ENCODE peak calls at places on chromosomes 2 and 18, in eight cellular contexts. D is body of pancreas, C is HepG2, Z is fibroblast of lung, V is A549, Y is AG04450, E is gastrocnemius medialis, I is AG04449. P is an unnamed sample.

GRCh38 chr18:48913201-48913600 is 37.6 kb downstream of the SMAD7 start:
- DNase-seq in D (no peak), Z (no peak), E (no peak), I (no peak), C (no peak), Y (no peak), V (no peak), P (no peak)

GRCh38 chr2:224836263-224836662 is 120.1 kb upstream of the CCDC195 start:
- DNase-seq in V (no peak), Z (peak), I (peak), C (no peak), Y (no peak), D (no peak), E (no peak), P (no peak)

GRCh38 chr18:22704627-22704918 is 228.6 kb upstream of the RBBP8 start:
- DNase-seq in E (no peak), D (no peak), V (no peak), Y (no peak), Z (no peak), I (no peak), C (no peak), P (no peak)

GRCh38 chr2:205678743-205679142 is 3.6 kb upstream of the NRP2 start:
- DNase-seq in C (no peak), D (no peak), E (no peak), Z (no peak), V (no peak), Y (no peak), I (no peak), P (no peak)

GRCh38 chr18:48656582-48656981 is 117.8 kb downstream of the CTIF start:
- DNase-seq in Z (no peak), D (no peak), C (no peak), Y (no peak), V (no peak), I (no peak), E (no peak), P (no peak)

GRCh38 chr18:71028285-71028762 is 739.5 kb downstream of the SOCS6 start:
- DNase-seq in Z (no peak), V (no peak), E (no peak), C (no peak), Y (no peak), D (no peak), I (no peak), P (no peak)

GRCh38 chr18:23232331-23232730 is 97.0 kb downstream of the CABLES1 start:
- DNase-seq in I (no peak), Y (no peak), C (no peak), E (no peak), Z (no peak), V (no peak), D (no peak), P (no peak)

GRCh38 chr2:196249860-196250259 is 78.5 kb upstream of the STK17B start:
- DNase-seq in Z (peak), V (no peak), D (no peak), Y (no peak), E (no peak), I (no peak), C (no peak), P (no peak)

GRCh38 chr2:32418777-32419176 is 62.0 kb downstream of the BIRC6 start:
- DNase-seq in I (no peak), Z (peak), Y (peak), D (no peak), C (no peak), E (no peak), V (peak), P (peak)

GRCh38 chr2:128536925-128537620 is 218.4 kb upstream of the HS6ST1 start:
- DNase-seq in D (no peak), V (peak), E (no peak), Z (peak), I (peak), Y (peak), C (peak), P (no peak)

GRCh38 chr2:119205001-119205669 is 18.5 kb upstream of the STEAP3 start:
- DNase-seq in E (no peak), D (no peak), C (no peak), V (no peak), Y (no peak), I (no peak), Z (no peak), P (no peak)

GRCh38 chr2:195590866-195591215 is 66.2 kb upstream of the SLC39A10 start:
- DNase-seq in I (no peak), Y (no peak), E (no peak), C (no peak), V (peak), Z (no peak), D (no peak), P (no peak)

GRCh38 chr2:84849271-84849952 is 31.5 kb downstream of the TRABD2A start:
- DNase-seq in D (no peak), Y (no peak), I (no peak), C (no peak), E (no peak), Z (peak), V (no peak), P (peak)

GRCh38 chr2:168323456-168324058 is 76.2 kb upstream of the STK39 start:
- DNase-seq in E (no peak), C (no peak), I (no peak), D (no peak), Z (no peak), V (no peak), Y (no peak), P (no peak)

GRCh38 chr2:71452565-71452964 is 796 bp upstream of the DYSF start:
- DNase-seq in I (no peak), D (no peak), V (peak), E (peak), C (no peak), Y (no peak), Z (peak), P (no peak)

GRCh38 chr2:144407262-144407661 is 112.7 kb downstream of the ZEB2 start:
- DNase-seq in Y (no peak), I (no peak), V (no peak), D (no peak), C (no peak), E (no peak), Z (no peak), P (no peak)

GRCh38 chr2:26614205-26615128 is 26.7 kb downstream of the CIB4 start:
- DNase-seq in V (no peak), C (no peak), D (no peak), Y (no peak), E (no peak), Z (no peak), I (no peak), P (no peak)

GRCh38 chr2:13682878-13683277 is 949.6 kb upstream of the LRATD1 start:
- DNase-seq in Z (peak), E (no peak), V (peak), Y (no peak), C (no peak), D (peak), I (peak), P (peak)

GRCh38 chr2:169285528-169285927 is 76.8 kb downstream of the LRP2 start:
- DNase-seq in Z (no peak), D (no peak), Y (no peak), E (no peak), I (no peak), V (no peak), C (no peak), P (no peak)

GRCh38 chr18:74378179-74378682 is 62.6 kb downstream of the C18orf63 start:
- DNase-seq in C (no peak), Z (no peak), Y (no peak), E (peak), V (no peak), D (no peak), I (no peak), P (no peak)

GRCh38 chr2:16385341-16385740 is 280.3 kb downstream of the CYRIA start:
- DNase-seq in D (no peak), V (no peak), C (no peak), E (no peak), Y (no peak), Z (no peak), I (no peak), P (no peak)

GRCh38 chr2:174341995-174342571 is 7.3 kb downstream of the SP9 start:
- DNase-seq in C (no peak), Z (no peak), V (no peak), I (no peak), E (no peak), D (no peak), Y (no peak), P (no peak)

DNA sequence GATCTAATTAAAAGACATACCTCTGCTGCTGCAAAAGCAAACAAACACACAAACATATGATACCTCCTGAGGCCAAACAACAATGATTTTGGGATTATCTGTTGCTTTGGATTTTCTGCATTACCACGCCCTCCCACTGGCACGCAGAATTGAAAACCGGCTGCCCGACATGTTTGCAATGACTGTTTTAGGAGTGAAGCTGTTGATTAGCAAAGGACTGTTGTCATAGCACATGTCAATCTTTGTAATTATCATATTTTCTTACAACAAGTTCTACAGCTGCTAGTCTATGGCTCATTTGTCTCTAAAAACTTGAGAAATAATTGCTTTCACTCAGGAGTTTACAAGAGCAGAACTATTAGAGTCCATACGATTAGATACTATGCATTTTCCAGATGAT is 94.4 kb upstream of the MEIS1 start:
- DNase-seq in V (no peak), Y (no peak), I (no peak), D (no peak), Z (no peak), C (no peak), E (no peak), P (no peak)
- TF ChIP-seq CTCF in V (no peak), Y (no peak), I (no peak), D (no peak), Z (no peak), C (no peak), E (no peak), P (no peak)

GRCh38 chr18:37484893-37485834 is 80.4 kb downstream of the CELF4 start:
- DNase-seq in D (peak), I (no peak), C (no peak), Z (peak), Y (no peak), V (peak), E (no peak), P (no peak)

GRCh38 chr18:37482433-37482832 is 83.2 kb downstream of the CELF4 start:
- DNase-seq in V (no peak), I (no peak), D (no peak), Y (no peak), E (no peak), C (no peak), Z (no peak), P (no peak)

GRCh38 chr18:37483221-37483971 is 82.2 kb downstream of the CELF4 start:
- DNase-seq in I (no peak), Z (peak), V (peak), D (no peak), C (no peak), E (no peak), Y (no peak), P (peak)

GRCh38 chr18:37486848-37487247 is 78.8 kb downstream of the CELF4 start:
- DNase-seq in E (no peak), D (no peak), V (no peak), Y (no peak), I (no peak), Z (no peak), C (no peak), P (no peak)

DNA sequence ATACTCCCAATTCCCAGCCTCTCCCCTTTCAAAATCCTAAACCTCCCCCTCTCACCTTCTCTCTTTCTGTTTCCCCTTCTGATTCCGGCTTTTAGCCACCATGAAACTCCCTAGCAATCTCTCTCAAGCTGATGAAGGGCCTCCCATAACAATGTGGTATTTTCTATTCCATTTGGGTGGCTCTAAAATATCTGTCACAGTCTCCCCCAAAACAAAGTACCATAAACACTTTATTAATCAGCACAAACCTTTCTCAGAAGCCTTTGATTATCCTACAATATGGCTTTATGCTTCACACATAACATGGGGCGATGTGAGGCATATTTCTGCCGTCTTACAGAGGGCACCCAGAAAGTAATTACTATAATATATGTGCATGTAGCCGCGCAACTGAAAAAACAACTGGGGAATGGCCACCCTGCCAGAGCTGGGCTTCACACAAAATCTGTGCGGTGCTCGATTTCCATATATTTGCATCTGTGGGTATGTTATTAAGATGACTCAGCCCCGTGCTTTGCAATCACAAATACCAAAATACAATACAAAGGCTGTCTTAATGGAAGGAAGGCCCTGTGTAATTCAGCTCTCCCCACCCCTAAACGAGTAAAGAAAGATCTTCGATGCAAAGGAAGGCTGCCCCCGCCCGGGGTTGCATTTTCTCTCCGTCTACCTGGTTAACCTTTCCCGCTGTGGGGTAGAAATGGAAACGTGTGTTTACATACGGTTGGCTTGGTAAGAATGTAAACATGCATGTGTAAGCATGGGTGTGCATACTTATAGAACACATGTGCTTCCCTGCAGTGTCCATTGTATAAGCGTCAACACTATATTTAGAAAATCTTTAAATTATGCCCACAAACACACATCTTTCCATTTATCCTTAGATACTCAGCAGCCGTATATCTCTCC is 81.4 kb downstream of the CELF4 start:
- DNase-seq in V (no peak), C (no peak), Y (no peak), E (no peak), Z (no peak), D (no peak), I (no peak), P (no peak)
- H3K4me3 ChIP-seq in V (no peak), C (no peak), Y (no peak), E (no peak), Z (no peak), D (no peak), I (no peak), P (no peak)

GRCh38 chr2:237451582-237452469 is 35.2 kb upstream of the MLPH start:
- DNase-seq in C (no peak), I (no peak), E (no peak), Z (peak), Y (no peak), D (no peak), V (no peak), P (no peak)
- TF ChIP-seq CTCF in C (no peak), I (peak), E (no peak), Z (peak), Y (peak), D (no peak), V (no peak), P (no peak)

GRCh38 chr18:4453712-4454547 is 1.2 kb downstream of the DLGAP1 start:
- DNase-seq in C (no peak), E (no peak), Z (no peak), D (no peak), I (no peak), V (no peak), Y (no peak), P (no peak)
- H3K4me3 ChIP-seq in C (no peak), E (peak), Z (no peak), D (no peak), I (no peak), V (no peak), Y (no peak), P (no peak)

GRCh38 chr2:65116645-65117044 is 13.3 kb downstream of the RAB1A start:
- DNase-seq in Y (no peak), Z (no peak), D (no peak), C (no peak), I (no peak), E (no peak), V (no peak), P (no peak)
- TF ChIP-seq CTCF in Y (no peak), Z (no peak), D (no peak), C (no peak), I (no peak), E (no peak), V (no peak), P (no peak)

GRCh38 chr2:212535963-212536362 is 2.6 kb downstream of the ERBB4 start:
- DNase-seq in Y (no peak), E (no peak), V (no peak), D (no peak), C (no peak), Z (no peak), I (no peak), P (no peak)

GRCh38 chr2:212539145-212539880 is 711 bp upstream of the ERBB4 start:
- DNase-seq in E (peak), D (peak), Y (no peak), C (no peak), V (no peak), I (no peak), Z (peak), P (no peak)

GRCh38 chr2:212537311-212538155 is 1.1 kb downstream of the ERBB4 start:
- DNase-seq in D (peak), E (peak), V (no peak), Y (no peak), C (no peak), I (no peak), Z (no peak), P (peak)

GRCh38 chr2:212538156-212539144 is at the start of gene ERBB4:
- DNase-seq in I (no peak), Y (no peak), D (peak), E (peak), V (no peak), Z (no peak), C (no peak), P (no peak)

DNA sequence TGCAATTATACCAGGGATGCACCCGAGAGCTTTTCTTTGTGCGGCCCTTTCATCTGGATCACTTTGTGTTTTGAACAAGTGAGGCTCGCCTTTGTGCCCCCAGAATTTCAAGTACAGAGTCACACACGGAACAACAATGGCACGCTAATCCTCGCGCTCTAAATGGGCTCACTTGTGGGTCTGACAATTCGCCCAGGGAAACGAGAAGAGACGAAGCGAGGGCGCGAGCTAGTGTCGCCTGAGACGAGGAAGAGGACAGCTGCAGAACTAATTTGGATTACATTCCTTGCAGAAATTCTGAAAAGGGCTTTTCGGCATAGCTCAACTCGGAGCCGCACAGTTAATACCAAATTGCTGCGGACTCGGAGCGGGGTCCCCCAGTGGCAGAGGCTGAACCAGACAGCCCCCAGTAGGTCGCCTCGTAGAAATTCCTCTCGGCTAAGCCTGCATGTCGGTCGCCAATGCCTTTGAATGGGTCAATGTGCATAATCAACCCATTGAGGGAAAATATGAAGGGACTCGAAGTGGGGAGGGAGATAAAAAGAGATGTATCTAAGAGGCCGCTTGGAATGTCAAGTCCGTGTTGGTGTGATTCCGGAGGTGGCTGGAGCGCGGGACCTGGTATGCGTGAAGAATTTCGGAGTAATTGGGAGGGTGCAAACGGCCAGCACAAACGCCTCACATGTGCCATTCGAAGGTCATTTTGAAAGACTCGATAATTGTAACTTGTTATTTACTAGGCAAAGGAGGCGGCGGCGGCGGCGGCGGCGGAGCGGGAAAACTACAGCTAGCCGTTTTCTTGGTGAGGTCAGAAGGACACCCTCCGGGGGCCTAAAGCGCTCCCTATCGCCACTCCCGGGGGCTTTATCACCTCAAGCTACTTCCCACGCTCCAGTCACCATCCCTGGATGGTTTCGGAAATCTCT is 2.0 kb downstream of the ERBB4 start:
- DNase-seq in E (peak), Y (no peak), D (peak), Z (no peak), V (no peak), C (no peak), I (no peak), P (no peak)
- H3K4me3 ChIP-seq in E (peak), Y (peak), D (peak), Z (peak), V (peak), C (no peak), I (no peak), P (peak)

P was measured in LNCaP clone FGC.